ENCODE peak calls at places on chromosomes 5 and 9, in four cellular contexts. S is H9, T is IMR-90, V is H1. D is an unnamed sample.

GRCh38 chr5:150787659-150788058 is 9.1 kb downstream of the SMIM3 start:
- DNase-seq in S (no peak), T (no peak), V (no peak), D (no peak)

GRCh38 chr9:27183701-27184100 is 74.7 kb downstream of the TEK start:
- DNase-seq in S (no peak), T (peak; percentile 50), V (no peak), D (no peak)

GRCh38 chr9:127976498-127976897 is 4.3 kb downstream of the EEIG1 start:
- DNase-seq in S (no peak), T (no peak), V (no peak), D (no peak)

GRCh38 chr5:72648511-72648910 is 141.3 kb upstream of the ZNF366 start:
- DNase-seq in S (no peak), T (peak; percentile 39), V (no peak), D (no peak)

GRCh38 chr5:68404246-68404645 is 188.7 kb downstream of the PIK3R1 start:
- DNase-seq in S (no peak), T (no peak), V (no peak), D (no peak)

GRCh38 chr5:88944751-88945507 is 61.9 kb upstream of the MEF2C start:
- DNase-seq in S (no peak), T (peak; percentile 49), V (no peak), D (no peak)

GRCh38 chr9:106704056-106704625 is 158.8 kb upstream of the ZNF462 start:
- DNase-seq in S (no peak), T (no peak), V (no peak), D (no peak)

GRCh38 chr5:143311955-143312354 is 91.5 kb downstream of the NR3C1 start:
- DNase-seq in S (no peak), T (peak; percentile 45), V (no peak), D (no peak)

GRCh38 chr5:112294126-112294525 is 125.0 kb downstream of the EPB41L4A start:
- DNase-seq in S (no peak), T (no peak), V (no peak), D (no peak)

GRCh38 chr9:92140074-92140753 is 25.0 kb upstream of the SPTLC1 start:
- DNase-seq in S (peak; percentile 94), T (peak; percentile 65), V (peak; percentile 82), D (peak; percentile 88)

GRCh38 chr9:71754151-71754550 is 14.2 kb downstream of the CEMIP2 start:
- DNase-seq in S (no peak), T (no peak), V (no peak), D (no peak)

GRCh38 chr9:2125909-2126308 is 110.8 kb downstream of the SMARCA2 start:
- DNase-seq in S (no peak), T (peak; percentile 30), V (no peak), D (no peak)

GRCh38 chr5:9892696-9893095 is 262.5 kb upstream of the TAS2R1 start:
- DNase-seq in S (no peak), T (no peak), V (no peak), D (no peak)

GRCh38 chr9:4798281-4798680 is 5.5 kb downstream of the RCL1 start:
- DNase-seq in S (no peak), T (no peak), V (no peak), D (peak; percentile 46)

GRCh38 chr5:133969654-133970324 is 1.4 kb upstream of the C5orf15 start:
- DNase-seq in S (no peak), T (peak; percentile 79), V (no peak), D (no peak)

GRCh38 chr9:19748278-19749126 is 40.3 kb downstream of the SLC24A2 start:
- DNase-seq in S (no peak), T (no peak), V (no peak), D (peak; percentile 30)

GRCh38 chr9:92706218-92706940 is 36.4 kb upstream of the IPPK start:
- DNase-seq in S (peak; percentile 79), T (no peak), V (no peak), D (peak; percentile 78)

GRCh38 chr9:17930091-17930490 is 351.2 kb downstream of the SH3GL2 start:
- DNase-seq in S (no peak), T (no peak), V (no peak), D (peak; percentile 60)

GRCh38 chr9:120877276-120878034 is 467 bp upstream of the PHF19 start:
- DNase-seq in S (peak; percentile 53), T (peak; percentile 47), V (no peak), D (no peak)

GRCh38 chr9:70073193-70073592 is 29.5 kb downstream of the MAMDC2 start:
- DNase-seq in S (no peak), T (peak; percentile 23), V (no peak), D (no peak)

GRCh38 chr5:109413463-109413862 is 3.7 kb upstream of the PJA2 start:
- DNase-seq in S (no peak), T (peak; percentile 58), V (no peak), D (peak; percentile 70)

GRCh38 chr5:67677422-67677970 is 480.9 kb upstream of the CD180 start:
- DNase-seq in S (no peak), T (no peak), V (no peak), D (peak; percentile 7)

GRCh38 chr5:35415305-35415704 is 185.0 kb upstream of the PRLR start:
- DNase-seq in S (no peak), T (no peak), V (no peak), D (no peak)

GRCh38 chr5:142053434-142054253 is 40.8 kb upstream of the GNPDA1 start:
- DNase-seq in S (no peak), T (peak; percentile 43), V (no peak), D (peak; percentile 90)

GRCh38 chr9:120985759-120986353 is 59.3 kb upstream of the TRAF1 start:
- DNase-seq in S (no peak), T (peak; percentile 79), V (no peak), D (peak; percentile 85)

GRCh38 chr5:148584103-148584502 is 70.2 kb downstream of the HTR4 start:
- DNase-seq in S (no peak), T (no peak), V (no peak), D (no peak)

DNA sequence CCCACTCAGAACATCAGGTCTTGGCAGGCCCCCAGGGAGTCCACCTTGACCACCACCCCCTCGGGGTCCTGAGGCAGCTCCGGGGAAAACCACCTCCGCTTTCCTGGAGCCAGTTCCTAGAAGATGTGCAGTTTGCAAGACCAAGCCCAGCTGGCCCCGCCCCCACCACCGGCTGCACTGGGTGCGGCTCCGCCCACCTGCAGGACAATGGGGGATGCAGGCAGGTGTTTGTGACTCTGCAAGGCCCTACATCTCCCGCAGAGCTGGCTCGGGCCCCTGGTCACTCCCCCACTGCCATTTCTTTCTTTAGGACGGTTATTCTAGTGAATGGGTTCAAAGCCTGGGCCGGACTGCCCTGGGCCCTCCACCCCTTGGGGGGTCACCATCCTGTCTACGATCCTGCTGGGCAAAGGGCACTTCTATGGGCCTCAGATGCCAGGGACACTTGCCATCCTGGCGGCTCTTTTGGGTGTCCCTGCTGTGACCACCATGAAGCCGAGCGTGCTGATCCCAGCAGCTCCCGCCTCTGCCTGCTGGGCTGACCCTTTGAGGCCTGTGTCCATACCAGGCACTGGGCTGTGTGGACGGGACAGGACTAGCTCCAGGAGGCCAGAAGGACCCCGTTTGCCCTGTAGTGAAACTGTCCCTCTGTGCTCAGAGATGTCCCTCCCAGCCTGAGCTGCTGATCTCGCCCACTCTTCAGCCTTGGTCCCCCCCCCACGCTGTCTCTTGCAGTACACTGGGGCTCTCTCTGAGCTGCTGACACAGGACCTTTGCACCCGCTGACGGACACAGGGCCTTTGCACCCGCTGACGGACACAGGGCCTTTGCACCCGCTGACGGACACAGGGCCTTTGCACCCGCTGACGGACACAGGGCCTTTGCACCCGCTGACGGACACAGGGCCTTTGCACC is 5.9 kb upstream of the NACC2 start:
- DNase-seq in S (peak; percentile 87), T (no peak), V (no peak), D (peak; percentile 37)
- H3K56ac ChIP-seq in S (no peak overlapping the region), T (no peak overlapping the region), V (no peak overlapping the region), D (no peak overlapping the region)

DNA sequence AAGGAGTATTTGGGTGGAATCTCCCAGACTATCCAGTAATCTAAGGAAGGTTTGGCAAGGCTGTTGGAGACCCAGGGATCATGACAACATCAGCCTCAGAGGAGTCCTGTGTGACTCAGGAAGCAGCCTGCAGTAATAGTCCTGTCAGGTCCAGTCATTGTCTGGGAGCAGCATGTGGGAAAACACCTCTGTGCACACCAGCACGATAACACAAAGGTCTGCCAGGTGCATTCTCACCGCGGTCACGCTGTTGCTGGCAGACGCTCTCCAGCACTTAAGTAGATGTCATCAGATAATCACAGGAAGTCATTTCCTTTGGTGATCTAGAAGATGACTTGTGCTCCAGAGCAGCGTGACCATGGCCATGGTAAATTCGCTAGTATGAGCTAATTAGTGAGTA is 99.2 kb upstream of the IQGAP2 start:
- DNase-seq in S (no peak), T (no peak), V (no peak), D (peak; percentile 82)
- H3K56ac ChIP-seq in S (no peak overlapping the region), T (no peak overlapping the region), V (no peak overlapping the region), D (no peak overlapping the region)

DNA sequence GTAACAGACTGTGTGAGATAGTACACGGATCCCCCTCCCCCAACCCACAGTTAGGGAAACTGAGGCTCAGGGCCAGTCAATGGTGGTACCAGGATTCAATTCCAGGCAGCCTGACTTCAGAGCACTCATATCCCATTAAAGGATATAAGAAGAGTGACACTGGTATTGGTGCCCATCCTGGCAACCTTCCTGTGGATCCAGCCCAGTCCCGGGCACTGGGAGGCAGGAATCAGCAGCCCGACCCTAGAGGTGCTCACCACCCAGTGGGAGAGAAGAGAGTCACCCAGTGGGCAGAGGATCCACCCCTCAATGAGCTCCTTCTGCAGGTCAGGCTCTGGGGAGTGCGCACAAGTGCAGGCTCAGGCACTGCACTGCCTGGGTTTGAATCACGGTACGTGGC is 26.5 kb upstream of the KIF12 start:
- DNase-seq in S (no peak), T (no peak), V (no peak), D (no peak)
- H3K56ac ChIP-seq in S (no peak overlapping the region), T (no peak overlapping the region), V (no peak overlapping the region), D (no peak overlapping the region)

GRCh38 chr5:164581889-164582288 is 1076.5 kb downstream of the MAT2B start:
- DNase-seq in S (no peak), T (no peak), V (no peak), D (no peak)
- H3K56ac ChIP-seq in S (no peak overlapping the region), T (no peak overlapping the region), V (no peak overlapping the region), D (no peak overlapping the region)

DNA sequence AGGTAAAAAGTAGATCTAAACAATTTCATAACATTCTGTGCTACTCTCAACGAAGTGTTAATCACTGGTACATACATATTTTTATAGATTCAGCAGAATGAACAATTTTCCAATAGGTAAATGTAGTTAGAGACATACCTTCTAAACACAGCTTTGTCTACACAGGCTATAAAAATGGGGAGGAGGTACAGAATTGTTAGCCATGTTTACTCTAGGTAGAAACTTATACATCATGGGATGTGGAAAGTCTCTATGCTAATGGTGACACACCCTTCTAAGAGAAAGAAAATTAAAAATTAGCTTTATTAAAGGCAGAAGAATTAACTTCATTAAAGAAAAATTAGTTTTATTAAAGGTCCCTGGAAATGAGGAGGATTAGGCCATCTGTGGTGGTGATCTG is 11.8 kb downstream of the C5orf63 start:
- DNase-seq in S (no peak), T (no peak), V (no peak), D (no peak)
- H3K56ac ChIP-seq in S (no peak overlapping the region), T (no peak overlapping the region), V (no peak overlapping the region), D (no peak overlapping the region)

DNA sequence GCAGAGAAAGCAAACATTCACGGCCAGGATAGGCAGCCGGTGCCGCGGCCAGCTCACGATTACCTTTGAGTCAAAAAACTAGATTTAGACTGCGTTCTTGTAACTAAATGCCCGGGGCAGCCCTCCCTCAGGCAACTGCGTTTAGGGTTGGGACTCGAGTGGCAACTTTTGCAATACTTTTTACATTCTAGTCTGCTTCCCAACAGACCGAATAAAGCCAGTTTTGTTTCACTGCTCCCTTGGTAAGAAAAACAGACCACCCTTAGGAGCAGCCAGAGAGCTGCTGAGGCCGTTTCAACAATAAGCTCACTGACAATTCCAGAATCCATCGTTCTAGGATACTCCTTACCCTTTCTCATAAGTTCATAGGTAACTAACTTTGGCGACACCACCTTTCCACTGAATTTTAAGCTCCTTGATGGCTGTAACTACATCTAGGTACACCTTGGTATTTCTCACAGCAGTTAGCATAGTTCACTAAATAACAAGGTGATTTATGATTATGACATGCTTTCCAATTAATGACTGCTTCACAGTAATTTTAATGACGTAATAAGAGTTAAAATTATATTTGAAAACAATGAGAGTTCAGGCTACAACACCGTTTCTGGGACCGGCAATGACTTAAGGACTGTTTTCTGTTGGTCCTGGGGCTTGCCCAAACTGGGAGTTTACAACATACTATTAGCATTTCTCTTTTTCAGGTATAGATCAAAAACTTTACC is 888 bp upstream of the RAPGEF6 start:
- DNase-seq in S (no peak), T (no peak), V (no peak), D (no peak)
- H3K56ac ChIP-seq in S (no peak overlapping the region), T (peak overlapping the region; percentile 99), V (peak overlapping the region; percentile 56), D (peak overlapping the region; percentile 94)

D was measured in mesendoderm.